ENCODE peak calls at places on chromosomes 5 and 9, in seven cellular contexts. W is esophagus muscularis mucosa, D is BJ, O is heart right ventricle, M is cardiac muscle cell, S is Panc1, R is WERI-Rb-1. G is an unnamed sample.

GRCh38 chr9:87327567-87328125 is 170.0 kb upstream of the DAPK1 start:
- DNase-seq in W (no peak), D (no peak), O (no peak), M (no peak), S (no peak), R (no peak), G (no peak)

GRCh38 chr5:95043234-95043633 is 241.7 kb downstream of the MCTP1 start:
- DNase-seq in W (no peak), D (no peak), O (no peak), M (no peak), S (no peak), R (no peak), G (no peak)

GRCh38 chr5:137252513-137252912 is 246.6 kb downstream of the SPOCK1 start:
- DNase-seq in W (no peak), D (peak; percentile 39), O (no peak), M (no peak), S (no peak), R (no peak), G (no peak)

GRCh38 chr5:80754900-80755299 is 100.1 kb upstream of the DHFR start:
- DNase-seq in W (no peak), D (no peak), O (peak; percentile 15), M (no peak), S (no peak), R (peak; percentile 14), G (peak; percentile 7)

GRCh38 chr5:138470322-138471285 is 5.3 kb downstream of the EGR1 start:
- DNase-seq in W (no peak), D (no peak), O (no peak), M (no peak), S (no peak), R (no peak), G (no peak)

GRCh38 chr5:82174919-82175219 is 103.3 kb downstream of the RPS23 start:
- DNase-seq in W (no peak), D (no peak), O (no peak), M (no peak), S (no peak), R (no peak), G (no peak)

GRCh38 chr5:157311595-157311994 is 45.7 kb downstream of the CYFIP2 start:
- DNase-seq in W (no peak), D (no peak), O (no peak), M (no peak), S (no peak), R (no peak), G (no peak)

GRCh38 chr5:95960802-95961616 is 642 bp downstream of the ELL2 start:
- DNase-seq in W (peak; percentile 93), D (no peak), O (peak; percentile 78), M (peak; percentile 88), S (peak; percentile 24), R (peak; percentile 76), G (peak; percentile 79)

GRCh38 chr9:68843239-68843638 is 138.2 kb downstream of the PIP5K1B start:
- DNase-seq in W (no peak), D (no peak), O (no peak), M (no peak), S (no peak), R (no peak), G (no peak)

GRCh38 chr5:151870820-151871219 is 53.8 kb downstream of the GLRA1 start:
- DNase-seq in W (no peak), D (peak; percentile 9), O (no peak), M (no peak), S (peak; percentile 24), R (no peak), G (no peak)

GRCh38 chr9:87944687-87945086 is 26.9 kb downstream of the SPATA31C1 start:
- DNase-seq in W (no peak), D (no peak), O (no peak), M (no peak), S (no peak), R (no peak), G (no peak)

GRCh38 chr9:89175739-89176360 is 2.8 kb downstream of the SHC3 start:
- DNase-seq in W (no peak), D (no peak), O (no peak), M (no peak), S (no peak), R (no peak), G (no peak)

GRCh38 chr5:97929383-97929782 is 746.3 kb upstream of the RIOK2 start:
- DNase-seq in W (no peak), D (no peak), O (no peak), M (no peak), S (no peak), R (no peak), G (no peak)

GRCh38 chr9:114606597-114607207 is 4.4 kb upstream of the TMEM268 start:
- DNase-seq in W (no peak), D (no peak), O (peak; percentile 51), M (no peak), S (no peak), R (no peak), G (no peak)

GRCh38 chr9:81648891-81649290 is 40.5 kb downstream of the TLE1 start:
- DNase-seq in W (no peak), D (no peak), O (no peak), M (no peak), S (no peak), R (no peak), G (no peak)

GRCh38 chr9:995776-996175 is 19.3 kb downstream of the DMRT3 start:
- DNase-seq in W (no peak), D (no peak), O (no peak), M (no peak), S (no peak), R (no peak), G (no peak)

GRCh38 chr5:131767891-131768290 is 28.9 kb downstream of the FNIP1 start:
- DNase-seq in W (no peak), D (no peak), O (no peak), M (no peak), S (no peak), R (no peak), G (no peak)

GRCh38 chr5:176533390-176533789 is 3.8 kb downstream of the RNF44 start:
- DNase-seq in W (no peak), D (no peak), O (no peak), M (peak; percentile 34), S (no peak), R (no peak), G (no peak)

GRCh38 chr5:176534640-176535039 is 2.6 kb downstream of the RNF44 start:
- DNase-seq in W (no peak), D (no peak), O (no peak), M (no peak), S (no peak), R (no peak), G (no peak)

GRCh38 chr5:176535101-176535654 is 2.0 kb downstream of the RNF44 start:
- DNase-seq in W (no peak), D (no peak), O (no peak), M (no peak), S (no peak), R (no peak), G (no peak)

GRCh38 chr5:176532795-176533194 is 4.4 kb downstream of the RNF44 start:
- DNase-seq in W (no peak), D (no peak), O (no peak), M (no peak), S (no peak), R (no peak), G (no peak)

GRCh38 chr5:176533894-176534611 is 3.1 kb downstream of the RNF44 start:
- DNase-seq in W (no peak), D (no peak), O (no peak), M (peak; percentile 31), S (no peak), R (no peak), G (no peak)
- TF ChIP-seq CTCF in W (no peak), D (no peak), O (no peak), M (no peak), S (no peak), R (no peak), G (no peak)

GRCh38 chr5:159640921-159641320 is 275.4 kb upstream of the ADRA1B start:
- DNase-seq in W (peak; percentile 82), D (no peak), O (no peak), M (no peak), S (no peak), R (no peak), G (no peak)

GRCh38 chr5:159644053-159644452 is 272.2 kb upstream of the ADRA1B start:
- DNase-seq in W (peak; percentile 17), D (no peak), O (no peak), M (no peak), S (no peak), R (no peak), G (no peak)

GRCh38 chr5:159641371-159642039 is 274.8 kb upstream of the ADRA1B start:
- DNase-seq in W (peak; percentile 74), D (no peak), O (peak; percentile 26), M (no peak), S (no peak), R (no peak), G (no peak)

GRCh38 chr5:159640376-159640775 is 275.9 kb upstream of the ADRA1B start:
- DNase-seq in W (peak; percentile 47), D (no peak), O (no peak), M (no peak), S (no peak), R (no peak), G (no peak)

GRCh38 chr5:159642379-159642778 is 273.9 kb upstream of the ADRA1B start:
- DNase-seq in W (peak; percentile 57), D (no peak), O (no peak), M (no peak), S (no peak), R (no peak), G (no peak)
- TF ChIP-seq CTCF in W (no peak), D (no peak), O (no peak), M (no peak), S (peak; percentile 6), R (no peak), G (no peak)

GRCh38 chr5:163079618-163080017 is 357.8 kb upstream of the CCNG1 start:
- DNase-seq in W (no peak), D (no peak), O (no peak), M (no peak), S (no peak), R (peak; percentile 10), G (no peak)
- TF ChIP-seq CTCF in W (no peak), D (no peak), O (no peak), M (no peak), S (peak; percentile 41), R (peak; percentile 30), G (peak; percentile 39)

GRCh38 chr5:169091396-169091980 is 209.5 kb downstream of the SLIT3 start:
- DNase-seq in W (no peak), D (no peak), O (no peak), M (no peak), S (no peak), R (no peak), G (no peak)

GRCh38 chr5:169085656-169086055 is 215.3 kb downstream of the SLIT3 start:
- DNase-seq in W (no peak), D (no peak), O (no peak), M (no peak), S (no peak), R (no peak), G (no peak)

GRCh38 chr5:169084775-169085566 is 216.0 kb downstream of the SLIT3 start:
- DNase-seq in W (no peak), D (no peak), O (no peak), M (no peak), S (no peak), R (no peak), G (peak; percentile 29)

GRCh38 chr5:169088032-169088726 is 212.8 kb downstream of the SLIT3 start:
- DNase-seq in W (no peak), D (no peak), O (no peak), M (no peak), S (no peak), R (no peak), G (no peak)

DNA sequence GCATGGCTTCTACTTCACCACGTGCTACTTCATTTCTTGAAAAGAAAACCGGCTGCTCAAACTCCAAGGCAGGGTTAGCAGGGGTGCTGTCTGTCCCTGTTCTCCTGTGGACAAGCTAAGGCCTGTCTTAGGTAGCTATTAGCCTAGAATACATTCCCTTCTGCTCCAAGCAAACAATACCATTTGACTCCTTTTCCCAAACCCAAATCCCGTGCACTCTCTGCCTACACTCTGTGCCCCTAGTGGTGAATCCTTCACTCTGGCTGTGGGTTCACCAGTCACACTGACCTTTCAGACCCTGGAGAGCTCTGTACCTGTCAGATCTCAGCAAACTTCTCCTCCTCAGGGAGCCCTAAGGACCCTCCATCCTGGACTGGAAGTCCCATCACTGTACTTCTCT is 211.6 kb downstream of the SLIT3 start:
- DNase-seq in W (no peak), D (no peak), O (no peak), M (no peak), S (no peak), R (no peak), G (no peak)
- TF ChIP-seq CTCF in W (no peak), D (no peak), O (no peak), M (no peak), S (peak; percentile 32), R (no peak), G (no peak)